ENCODE peak calls at places on chromosome 15, in four cellular contexts. R is heart left ventricle, T is transverse colon, F is Peyer's patch. D is an unnamed sample.

GRCh38 chr15:63506537-63507035 is 2.2 kb downstream of the USP3 start:
- DNase-seq in R (no peak), T (no peak), F (no peak), D (no peak)

GRCh38 chr15:62241135-62241770 is 76.2 kb upstream of the C2CD4B start:
- DNase-seq in R (no peak), T (peak), F (no peak), D (peak)

GRCh38 chr15:90232941-90233700 is 620 bp downstream of the CIB1 start:
- DNase-seq in R (peak), T (peak), F (peak), D (peak)

GRCh38 chr15:59434481-59434880 is 3.5 kb upstream of the FAM81A start:
- DNase-seq in R (no peak), T (no peak), F (no peak), D (no peak)

GRCh38 chr15:90062729-90063684 is 39.3 kb downstream of the IDH2 start:
- DNase-seq in R (no peak), T (no peak), F (no peak), D (no peak)

GRCh38 chr15:37071134-37071533 is 29.2 kb downstream of the MEIS2 start:
- DNase-seq in R (no peak), T (no peak), F (no peak), D (no peak)

GRCh38 chr15:74036271-74037170 is 42.0 kb downstream of the PML start:
- DNase-seq in R (no peak), T (peak), F (peak), D (peak)

GRCh38 chr15:43519207-43519606 is 1.8 kb downstream of the MAP1A start:
- DNase-seq in R (no peak), T (no peak), F (no peak), D (no peak)

GRCh38 chr15:49864251-49864650 is 243.4 kb downstream of the DTWD1 start:
- DNase-seq in R (no peak), T (no peak), F (no peak), D (no peak)

GRCh38 chr15:75416584-75416983 is 34.9 kb downstream of the SIN3A start:
- DNase-seq in R (no peak), T (no peak), F (no peak), D (no peak)

GRCh38 chr15:76334438-76335004 is 2.1 kb upstream of the ISL2 start:
- DNase-seq in R (no peak), T (no peak), F (no peak), D (no peak)

GRCh38 chr15:81889480-81889871 is 156.3 kb downstream of the MEX3B start:
- DNase-seq in R (no peak), T (no peak), F (no peak), D (no peak)

GRCh38 chr15:38651328-38652038 is 86.9 kb upstream of the RASGRP1 start:
- DNase-seq in R (no peak), T (peak), F (peak), D (no peak)

GRCh38 chr15:77186518-77187095 is 115.7 kb upstream of the TSPAN3 start:
- DNase-seq in R (no peak), T (no peak), F (no peak), D (no peak)

GRCh38 chr15:58856090-58856489 is 77.4 kb downstream of the SLTM start:
- DNase-seq in R (no peak), T (no peak), F (no peak), D (no peak)

GRCh38 chr15:76341366-76342045 is 4.9 kb downstream of the ISL2 start:
- DNase-seq in R (no peak), T (peak), F (no peak), D (no peak)

GRCh38 chr15:38555686-38556334 is 8.8 kb downstream of the RASGRP1 start:
- DNase-seq in R (no peak), T (no peak), F (no peak), D (no peak)

GRCh38 chr15:81297580-81298575 is 26.1 kb downstream of the STARD5 start:
- DNase-seq in R (no peak), T (peak), F (peak), D (no peak)

GRCh38 chr15:34892963-34893591 is 76.5 kb downstream of the AQR start:
- DNase-seq in R (no peak), T (no peak), F (no peak), D (no peak)

GRCh38 chr15:94494732-94495131 is 263.4 kb downstream of the MCTP2 start:
- DNase-seq in R (no peak), T (no peak), F (no peak), D (no peak)

GRCh38 chr15:60077581-60078359 is 73.7 kb downstream of the FOXB1 start:
- DNase-seq in R (no peak), T (no peak), F (no peak), D (no peak)

GRCh38 chr15:75776075-75776443 is 63.4 kb upstream of the CSPG4 start:
- DNase-seq in R (no peak), T (no peak), F (no peak), D (no peak)

GRCh38 chr15:68528891-68529290 is 49.9 kb upstream of the CORO2B start:
- DNase-seq in R (no peak), T (no peak), F (no peak), D (no peak)

GRCh38 chr15:32873292-32874114 is 155.7 kb downstream of the GREM1 start:
- DNase-seq in R (no peak), T (no peak), F (no peak), D (no peak)

GRCh38 chr15:62619105-62619504 is 423.4 kb upstream of the TPM1 start:
- DNase-seq in R (no peak), T (no peak), F (no peak), D (no peak)

GRCh38 chr15:80706161-80706560 is 11.1 kb downstream of the ABHD17C start:
- DNase-seq in R (no peak), T (no peak), F (no peak), D (no peak)

GRCh38 chr15:37764733-37765191 is 169.7 kb upstream of the TMCO5A start:
- DNase-seq in R (no peak), T (peak), F (peak), D (peak)

GRCh38 chr15:92751528-92751927 is 96.0 kb upstream of the FAM174B start:
- DNase-seq in R (no peak), T (no peak), F (no peak), D (no peak)

GRCh38 chr15:74789171-74789627 is 7.3 kb downstream of the CSK start:
- DNase-seq in R (no peak), T (peak), F (peak), D (no peak)

GRCh38 chr15:20295238-20295811 is 246.3 kb downstream of the GOLGA6L6 start:
- DNase-seq in R (peak), T (no peak), F (peak), D (no peak)

GRCh38 chr15:47872869-47873301 is 155.6 kb downstream of the SEMA6D start:
- DNase-seq in R (peak), T (no peak), F (no peak), D (no peak)

GRCh38 chr15:38391186-38391585 is 62.7 kb upstream of the FAM98B start:
- DNase-seq in R (no peak), T (no peak), F (no peak), D (no peak)

GRCh38 chr15:51161491-51162260 is 67.0 kb upstream of the TNFAIP8L3 start:
- DNase-seq in R (no peak), T (no peak), F (no peak), D (no peak)

GRCh38 chr15:52082197-52083036 is 30.2 kb downstream of the BCL2L10 start:
- DNase-seq in R (no peak), T (no peak), F (no peak), D (no peak)

GRCh38 chr15:98241032-98241554 is 280.6 kb downstream of the ARRDC4 start:
- DNase-seq in R (no peak), T (no peak), F (no peak), D (no peak)
- TF ChIP-seq POLR2A in R (no peak), T (no peak), F (no peak), D (no peak)

DNA sequence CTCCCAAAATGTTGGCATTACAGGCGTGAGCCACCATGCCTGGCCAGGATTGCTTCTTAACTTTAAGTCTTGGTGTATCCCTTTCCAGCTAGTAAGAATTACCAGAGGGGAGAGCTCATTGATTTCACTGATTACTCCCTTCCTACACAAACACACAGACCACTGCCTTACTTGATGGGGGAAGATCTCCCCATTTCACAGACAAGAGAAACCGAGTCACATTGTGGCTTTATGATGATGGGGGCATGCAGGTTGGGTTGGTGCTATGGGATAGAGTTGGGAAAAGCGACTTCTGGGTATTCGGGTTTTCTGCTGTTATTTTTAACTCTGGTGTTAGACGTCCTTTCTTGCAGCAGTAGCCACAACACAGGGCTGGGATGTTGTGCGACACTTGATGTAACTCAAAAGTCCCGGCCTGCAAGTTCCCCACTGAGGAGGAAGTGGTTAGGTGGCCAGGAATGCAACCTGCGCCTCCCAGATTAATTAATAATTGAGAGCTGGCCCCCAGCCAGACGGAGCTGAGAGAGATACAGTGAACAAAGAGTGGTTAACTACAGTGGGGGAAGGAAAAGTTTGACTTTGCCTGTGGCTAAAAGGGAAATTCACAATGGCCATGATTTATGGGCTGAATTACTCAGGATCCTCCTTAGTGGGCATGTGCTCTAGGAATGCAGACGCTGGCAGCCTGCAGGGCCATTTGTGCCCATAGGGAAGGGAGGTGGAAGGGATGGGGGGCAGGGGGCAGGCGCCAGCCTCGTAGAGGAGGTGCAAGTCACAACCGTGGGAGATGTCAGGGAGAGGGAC is 63.6 kb downstream of the SMAD6 start:
- DNase-seq in R (peak), T (peak), F (peak), D (no peak)
- TF ChIP-seq POLR2A in R (no peak), T (no peak), F (no peak), D (no peak)

GRCh38 chr15:27328616-27329015 is 357.6 kb downstream of the GABRG3 start:
- DNase-seq in R (no peak), T (no peak), F (no peak), D (no peak)
- TF ChIP-seq POLR2A in R (no peak), T (no peak), F (no peak), D (no peak)

GRCh38 chr15:40754883-40755815 is at the start of gene RMDN3:
- DNase-seq in R (peak), T (peak), F (peak), D (peak)
- TF ChIP-seq POLR2A in R (peak), T (peak), F (peak), D (peak)

GRCh38 chr15:31177936-31178335 is 76.4 kb upstream of the TRPM1 start:
- DNase-seq in R (no peak), T (no peak), F (no peak), D (no peak)

GRCh38 chr15:31173790-31174450 is 72.4 kb upstream of the TRPM1 start:
- DNase-seq in R (no peak), T (no peak), F (no peak), D (no peak)

GRCh38 chr15:31175484-31175883 is 74.0 kb upstream of the TRPM1 start:
- DNase-seq in R (no peak), T (no peak), F (no peak), D (no peak)

GRCh38 chr15:31179683-31180082 is 78.2 kb upstream of the TRPM1 start:
- DNase-seq in R (no peak), T (no peak), F (no peak), D (no peak)

GRCh38 chr15:31178705-31179104 is 77.2 kb upstream of the TRPM1 start:
- DNase-seq in R (no peak), T (no peak), F (no peak), D (no peak)
- TF ChIP-seq POLR2A in R (no peak), T (no peak), F (no peak), D (no peak)

GRCh38 chr15:64647367-64647766 is 128.0 kb downstream of the RBPMS2 start:
- DNase-seq in R (no peak), T (no peak), F (no peak), D (no peak)

GRCh38 chr15:64645995-64646394 is 129.4 kb downstream of the RBPMS2 start:
- DNase-seq in R (no peak), T (no peak), F (no peak), D (no peak)

GRCh38 chr15:64653757-64654156 is 121.6 kb downstream of the RBPMS2 start:
- DNase-seq in R (no peak), T (no peak), F (no peak), D (no peak)

GRCh38 chr15:64656508-64656907 is 118.9 kb downstream of the RBPMS2 start:
- DNase-seq in R (no peak), T (no peak), F (no peak), D (no peak)

GRCh38 chr15:64651573-64652260 is 123.7 kb downstream of the RBPMS2 start:
- DNase-seq in R (no peak), T (no peak), F (peak), D (no peak)
- TF ChIP-seq POLR2A in R (no peak), T (no peak), F (no peak), D (no peak)

DNA sequence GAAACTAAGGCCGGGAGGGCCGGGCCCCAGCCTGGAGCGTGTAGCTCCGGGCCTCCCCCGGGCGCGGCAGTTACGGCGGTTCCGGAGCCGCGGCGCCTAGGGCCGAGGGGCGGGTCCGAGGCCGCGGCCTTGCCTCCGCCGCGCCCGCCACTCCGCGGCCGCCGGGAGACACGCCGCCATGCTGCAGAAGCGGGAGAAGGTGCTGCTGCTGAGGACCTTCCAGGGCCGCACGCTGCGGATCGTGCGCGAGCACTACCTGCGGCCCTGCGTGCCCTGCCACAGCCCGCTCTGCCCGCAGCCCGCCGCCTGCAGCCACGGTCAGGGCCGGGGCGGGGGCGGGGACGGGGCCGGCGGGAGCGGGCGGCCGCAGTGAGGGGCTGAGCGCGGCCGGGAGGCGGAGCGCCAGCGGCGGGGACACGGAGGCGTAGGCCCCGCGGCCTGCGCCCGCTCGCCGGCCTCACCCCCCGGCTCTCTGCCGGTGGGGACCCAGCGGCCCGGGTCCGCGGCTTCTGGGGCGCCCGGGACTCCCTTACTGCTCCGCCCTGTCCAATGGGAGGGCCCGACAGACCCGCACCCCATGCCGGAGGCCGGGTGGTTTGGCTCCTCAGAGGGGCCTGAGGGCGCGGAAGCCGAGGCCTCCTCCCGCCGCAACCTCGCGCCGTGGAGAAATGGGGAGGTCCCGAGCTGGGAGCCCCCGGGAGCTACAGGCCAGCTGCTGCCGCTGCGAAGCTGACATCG is at the start of gene DIS3L:
- DNase-seq in R (peak), T (peak), F (peak), D (no peak)
- TF ChIP-seq POLR2A in R (peak), T (peak), F (peak), D (peak)